ENCODE peak calls at places on chromosomes 5 and 9, in nine cellular contexts. I, U, Y, O, P, X, D, W and B are unnamed samples.

GRCh38 chr5:176364765-176365662 is at the start of gene ARL10:
- DNase-seq in I (peak; percentile 17), U (peak; percentile 70), Y (peak; percentile 70), O (no peak), P (peak; percentile 30), X (peak; percentile 66), D (peak; percentile 89), W (no peak), B (no peak)

GRCh38 chr5:140344683-140345423 is 1.6 kb downstream of the HBEGF start:
- DNase-seq in I (no peak), U (peak; percentile 66), Y (no peak), O (no peak), P (no peak), X (peak; percentile 76), D (peak; percentile 28), W (no peak), B (no peak)

GRCh38 chr9:77291714-77292113 is 114.4 kb downstream of the VPS13A start:
- DNase-seq in I (no peak), U (peak; percentile 31), Y (no peak), O (no peak), P (no peak), X (no peak), D (no peak), W (no peak), B (peak; percentile 24)

GRCh38 chr5:308672-309271 is 12.7 kb upstream of the AHRR start:
- DNase-seq in I (no peak), U (peak; percentile 34), Y (no peak), O (peak; percentile 87), P (no peak), X (peak; percentile 48), D (peak; percentile 39), W (no peak), B (no peak)

GRCh38 chr5:84383816-84384603 is 670 bp downstream of the EDIL3 start:
- DNase-seq in I (no peak), U (peak; percentile 69), Y (no peak), O (no peak), P (no peak), X (peak; percentile 42), D (peak; percentile 10), W (peak; percentile 74), B (peak; percentile 36)

GRCh38 chr5:159933531-159934485 is 17.5 kb downstream of the ADRA1B start:
- DNase-seq in I (peak; percentile 35), U (no peak), Y (no peak), O (no peak), P (no peak), X (no peak), D (no peak), W (no peak), B (no peak)

GRCh38 chr5:1190915-1191314 is 10.5 kb upstream of the SLC6A19 start:
- DNase-seq in I (no peak), U (no peak), Y (peak; percentile 12), O (no peak), P (no peak), X (peak; percentile 28), D (no peak), W (peak; percentile 12), B (no peak)

GRCh38 chr5:171840066-171840465 is 54.4 kb downstream of the SMIM23 start:
- DNase-seq in I (no peak), U (peak; percentile 86), Y (no peak), O (peak; percentile 58), P (no peak), X (no peak), D (no peak), W (no peak), B (no peak)

GRCh38 chr5:34474573-34475021 is 181.5 kb upstream of the RAI14 start:
- DNase-seq in I (no peak), U (peak; percentile 64), Y (no peak), O (no peak), P (no peak), X (no peak), D (peak; percentile 61), W (no peak), B (peak; percentile 51)

GRCh38 chr5:80761176-80761575 is 106.4 kb upstream of the DHFR start:
- DNase-seq in I (no peak), U (peak; percentile 19), Y (no peak), O (no peak), P (no peak), X (no peak), D (no peak), W (no peak), B (no peak)

GRCh38 chr9:110125207-110125751 is 82.7 kb downstream of the C9orf152 start:
- DNase-seq in I (no peak), U (no peak), Y (no peak), O (peak; percentile 94), P (no peak), X (peak; percentile 74), D (no peak), W (peak; percentile 92), B (peak; percentile 78)

GRCh38 chr5:146388418-146388817 is 49.8 kb downstream of the POU4F3 start:
- DNase-seq in I (no peak), U (peak; percentile 31), Y (no peak), O (no peak), P (no peak), X (no peak), D (no peak), W (no peak), B (no peak)

GRCh38 chr9:95726756-95727155 is 148.7 kb upstream of the ERCC6L2 start:
- DNase-seq in I (no peak), U (peak; percentile 71), Y (no peak), O (no peak), P (no peak), X (no peak), D (peak; percentile 75), W (no peak), B (peak; percentile 73)

GRCh38 chr5:141637693-141638419 is 1.1 kb downstream of the RELL2 start:
- DNase-seq in I (peak; percentile 52), U (peak; percentile 81), Y (no peak), O (peak; percentile 93), P (peak; percentile 53), X (peak; percentile 70), D (peak; percentile 70), W (peak; percentile 77), B (peak; percentile 60)

GRCh38 chr9:95771556-95772280 is 103.8 kb upstream of the ERCC6L2 start:
- DNase-seq in I (no peak), U (no peak), Y (no peak), O (peak; percentile 83), P (no peak), X (no peak), D (no peak), W (no peak), B (peak; percentile 50)

GRCh38 chr9:131656356-131657030 is 83.4 kb downstream of the RAPGEF1 start:
- DNase-seq in I (peak; percentile 82), U (peak; percentile 43), Y (peak; percentile 80), O (peak; percentile 91), P (peak; percentile 55), X (peak; percentile 79), D (peak; percentile 54), W (peak; percentile 67), B (no peak)

GRCh38 chr5:115419794-115420585 is 123.5 kb upstream of the CCDC112 start:
- DNase-seq in I (no peak), U (no peak), Y (no peak), O (no peak), P (no peak), X (no peak), D (no peak), W (no peak), B (no peak)

GRCh38 chr9:116238225-116238624 is 84.6 kb downstream of the PAPPA start:
- DNase-seq in I (no peak), U (no peak), Y (no peak), O (no peak), P (no peak), X (no peak), D (no peak), W (no peak), B (no peak)

GRCh38 chr9:83281306-83282255 is 218.6 kb upstream of the RASEF start:
- DNase-seq in I (no peak), U (peak; percentile 71), Y (no peak), O (no peak), P (no peak), X (no peak), D (no peak), W (no peak), B (no peak)

GRCh38 chr9:125949247-125949646 is 202.1 kb downstream of the PBX3 start:
- DNase-seq in I (no peak), U (no peak), Y (no peak), O (no peak), P (no peak), X (no peak), D (no peak), W (no peak), B (no peak)

GRCh38 chr5:7094626-7095025 is 301.3 kb upstream of the ADCY2 start:
- DNase-seq in I (no peak), U (peak; percentile 23), Y (no peak), O (no peak), P (no peak), X (no peak), D (no peak), W (no peak), B (no peak)

GRCh38 chr9:17134396-17134842 is 421 bp upstream of the CNTLN start:
- DNase-seq in I (no peak), U (peak; percentile 27), Y (no peak), O (no peak), P (no peak), X (no peak), D (no peak), W (no peak), B (no peak)

GRCh38 chr5:122880170-122880689 is 34.8 kb downstream of the SNX24 start:
- DNase-seq in I (no peak), U (no peak), Y (no peak), O (no peak), P (no peak), X (no peak), D (no peak), W (no peak), B (no peak)